ENCODE peak calls at places on chromosomes 11 and 22, in seven cellular contexts. T is ovary, Z is GM12878, V is stomach, F is A549, H is transverse colon, E is HepG2. X is an unnamed sample.

GRCh38 chr11:130415719-130416536 is 12.5 kb downstream of the ADAMTS8 start:
- DNase-seq in Z (no peak), E (no peak), H (no peak), T (no peak), F (no peak), V (no peak), X (no peak)

GRCh38 chr11:47768090-47768620 is 1.0 kb upstream of the FNBP4 start:
- DNase-seq in E (no peak), T (peak; percentile 45), V (peak; percentile 49), H (peak; percentile 72), F (peak; percentile 66), Z (no peak), X (peak; percentile 86)

GRCh38 chr22:20956258-20957117 is 10.6 kb upstream of the AIFM3 start:
- DNase-seq in V (no peak), F (peak; percentile 23), T (no peak), E (peak; percentile 53), H (peak; percentile 87), Z (no peak), X (no peak)

GRCh38 chr11:92739020-92739419 is 230.4 kb upstream of the MTNR1B start:
- DNase-seq in E (no peak), Z (no peak), F (no peak), V (no peak), T (no peak), H (no peak), X (no peak)

GRCh38 chr11:57199330-57199729 is 17.6 kb downstream of the LRRC55 start:
- DNase-seq in V (no peak), F (no peak), T (no peak), E (peak; percentile 33), Z (no peak), H (no peak), X (no peak)

GRCh38 chr11:117292616-117293015 is 1.5 kb downstream of the BACE1-AS start:
- DNase-seq in T (no peak), V (no peak), H (no peak), F (no peak), E (no peak), Z (no peak), X (no peak)

GRCh38 chr11:11036185-11037161 is 178.6 kb upstream of the ZBED5 start:
- DNase-seq in T (no peak), F (peak; percentile 31), E (peak; percentile 64), V (no peak), Z (no peak), H (no peak), X (no peak)

GRCh38 chr11:33835143-33835878 is 56.6 kb downstream of the LMO2 start:
- DNase-seq in E (peak; percentile 33), H (no peak), T (no peak), V (no peak), F (peak; percentile 35), Z (peak; percentile 3), X (no peak)

GRCh38 chr11:108983621-108984020 is 318.8 kb downstream of the DDX10 start:
- DNase-seq in Z (no peak), H (no peak), E (no peak), V (no peak), F (no peak), T (no peak), X (no peak)

GRCh38 chr11:100515087-100515486 is 172.0 kb upstream of the ARHGAP42 start:
- DNase-seq in V (no peak), F (no peak), H (no peak), Z (no peak), E (no peak), T (no peak), X (no peak)

GRCh38 chr11:2772544-2773031 is 72.8 kb upstream of the KCNQ1OT1 start:
- DNase-seq in H (peak; percentile 31), V (peak; percentile 23), T (peak; percentile 7), E (no peak), Z (no peak), F (no peak), X (no peak)

GRCh38 chr11:113182288-113182687 is 132.1 kb upstream of the TTC12 start:
- DNase-seq in E (no peak), H (no peak), V (no peak), Z (no peak), F (no peak), T (no peak), X (no peak)

GRCh38 chr11:90635145-90635544 is 412.3 kb upstream of the CHORDC1 start:
- DNase-seq in Z (no peak), V (no peak), E (no peak), H (no peak), T (no peak), F (no peak), X (no peak)

GRCh38 chr22:20606041-20606783 is 98.8 kb downstream of the MED15 start:
- DNase-seq in T (no peak), F (peak; percentile 55), V (peak; percentile 84), Z (no peak), H (peak; percentile 66), E (peak; percentile 78), X (no peak)

GRCh38 chr11:76252625-76253024 is 46.3 kb upstream of the WNT11 start:
- DNase-seq in T (no peak), F (no peak), E (no peak), H (no peak), Z (no peak), V (no peak), X (no peak)

GRCh38 chr11:130428692-130429681 is 578 bp upstream of the ADAMTS8 start:
- DNase-seq in E (no peak), H (no peak), T (no peak), Z (no peak), F (no peak), V (no peak), X (no peak)

GRCh38 chr11:87255589-87255988 is 217.9 kb downstream of the TMEM135 start:
- DNase-seq in E (no peak), H (no peak), T (no peak), F (no peak), V (no peak), Z (no peak), X (no peak)

GRCh38 chr22:24540470-24540869 is 14.5 kb downstream of the GUCD1 start:
- DNase-seq in E (no peak), Z (no peak), F (no peak), V (no peak), H (no peak), T (no peak), X (no peak)

GRCh38 chr22:24543679-24544243 is 11.2 kb downstream of the GUCD1 start:
- DNase-seq in E (no peak), F (no peak), T (no peak), Z (no peak), H (no peak), V (no peak), X (no peak)

GRCh38 chr22:24543068-24543675 is 11.8 kb downstream of the GUCD1 start:
- DNase-seq in F (no peak), H (no peak), T (no peak), V (peak; percentile 39), Z (no peak), E (no peak), X (no peak)

GRCh38 chr22:24542641-24543040 is 12.3 kb downstream of the GUCD1 start:
- DNase-seq in T (no peak), H (no peak), Z (no peak), F (no peak), V (peak; percentile 83), E (no peak), X (no peak)

DNA sequence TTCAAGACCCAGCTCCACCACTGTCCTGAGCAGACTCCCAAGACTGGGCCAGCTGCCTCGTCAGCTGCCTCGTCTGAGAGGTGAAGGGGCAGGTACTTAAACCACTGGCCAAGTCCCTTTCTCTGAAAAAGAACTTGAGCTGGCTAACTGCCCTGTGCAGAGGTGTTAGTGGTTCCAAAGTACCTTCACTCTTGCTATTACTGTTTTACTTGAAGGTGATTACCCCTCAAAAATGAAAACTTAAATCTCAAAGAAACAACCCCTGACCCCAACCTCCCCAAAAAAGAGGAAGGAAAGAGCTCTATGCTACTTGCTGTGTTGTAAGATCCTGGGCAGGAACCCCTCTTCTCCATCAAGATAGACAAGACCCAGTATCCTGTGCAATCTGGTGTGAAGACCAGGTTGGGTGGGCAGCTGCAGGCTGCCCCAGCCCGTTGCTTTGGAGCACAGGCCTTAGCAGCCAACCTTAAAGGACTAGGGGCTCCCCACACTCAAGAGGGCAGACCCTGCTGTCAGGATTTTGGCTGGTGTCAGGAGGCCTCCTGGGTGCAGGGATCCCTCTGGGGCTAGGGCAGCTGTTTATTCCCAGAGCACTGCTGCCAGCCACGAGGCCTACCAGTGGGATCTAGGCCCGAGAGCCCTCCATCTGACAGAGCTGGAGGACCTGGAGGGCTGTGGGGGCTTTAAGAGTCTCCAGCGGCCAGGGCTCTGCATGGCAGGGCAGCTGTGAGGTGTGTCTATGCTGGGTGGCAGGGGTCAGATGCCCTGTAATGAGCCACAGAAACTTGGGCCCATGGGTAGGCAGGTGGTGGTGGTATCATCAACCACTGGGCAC is 13.0 kb downstream of the GUCD1 start:
- DNase-seq in T (no peak), H (no peak), V (no peak), E (no peak), F (no peak), Z (no peak), X (no peak)
- TF ChIP-seq CTCF in T (no peak), H (no peak), V (no peak), E (no peak), F (no peak), Z (no peak), X (no peak)

GRCh38 chr11:134514354-134514951 is 102.4 kb upstream of the B3GAT1 start:
- DNase-seq in F (no peak), H (no peak), Z (no peak), E (no peak), V (peak; percentile 24), T (no peak), X (peak; percentile 56)
- TF ChIP-seq EP300 in F (no peak), H (no peak), Z (no peak), E (no peak), V (no peak), T (no peak), X (no peak)

DNA sequence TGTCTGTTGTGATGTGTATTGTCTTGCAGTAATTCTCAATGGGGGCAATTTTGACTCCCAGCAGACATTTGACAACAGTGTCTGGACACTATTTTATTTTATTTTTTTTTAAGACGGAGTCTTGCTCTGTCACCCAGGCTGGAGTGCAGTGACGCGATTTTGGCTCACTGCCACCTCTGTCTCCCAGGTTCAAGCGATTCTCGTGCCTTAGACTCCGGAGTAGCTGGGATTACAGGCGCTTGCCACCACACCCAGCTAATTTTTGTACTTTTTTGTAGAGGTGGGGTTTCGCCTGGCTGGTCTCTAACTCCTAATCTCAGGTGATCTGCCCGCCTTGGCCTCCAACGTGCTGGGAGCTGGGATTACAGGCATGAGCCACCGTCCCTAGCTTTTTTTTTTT is 1.4 kb downstream of the RPS6KB2 start:
- DNase-seq in F (no peak), E (no peak), T (no peak), V (no peak), H (no peak), Z (no peak), X (no peak)
- H3K4me3 ChIP-seq in F (no peak overlapping the region), E (no peak overlapping the region), T (no peak overlapping the region), V (peak overlapping the region; percentile 80), H (no peak overlapping the region), Z (no peak overlapping the region), X (no peak overlapping the region)

GRCh38 chr11:60919320-60919719 is 4.9 kb upstream of the TMEM132A start:
- DNase-seq in F (no peak), E (no peak), T (no peak), H (no peak), V (no peak), Z (no peak), X (no peak)

GRCh38 chr11:60918251-60918940 is 4.4 kb downstream of the TMEM109 start:
- DNase-seq in Z (no peak), H (no peak), T (no peak), E (no peak), V (no peak), F (no peak), X (no peak)

GRCh38 chr11:60917267-60917666 is 3.3 kb downstream of the TMEM109 start:
- DNase-seq in V (no peak), H (no peak), F (no peak), Z (no peak), E (no peak), T (no peak), X (no peak)

GRCh38 chr11:60919956-60920355 is 4.3 kb upstream of the TMEM132A start:
- DNase-seq in H (no peak), Z (no peak), F (no peak), V (no peak), T (no peak), E (no peak), X (no peak)

GRCh38 chr11:60918941-60919275 is 5.0 kb downstream of the TMEM109 start:
- DNase-seq in F (no peak), V (no peak), H (no peak), T (no peak), Z (no peak), E (no peak), X (no peak)
- TF ChIP-seq CTCF in F (no peak), V (no peak), H (no peak), T (no peak), Z (no peak), E (no peak), X (no peak)

X was measured in sigmoid colon.